ENCODE peak calls at places on chromosomes 7 and 10, in four cellular contexts. One of them, this sample, is unnamed.

GRCh38 chr7:148865283-148865682 is 18.8 kb downstream of the EZH2 start:
- DNase-seq in thyroid gland: no peak
- DNase-seq in neuronal stem cell: no peak
- DNase-seq in OCI-LY7: no peak
- DNase-seq in this sample: no peak

GRCh38 chr10:17685227-17685840 is 41.4 kb downstream of the STAM start:
- DNase-seq in thyroid gland: no peak
- DNase-seq in neuronal stem cell: no peak
- DNase-seq in OCI-LY7: no peak
- DNase-seq in this sample: no peak

GRCh38 chr7:64628721-64629120 is 37.2 kb upstream of the ZNF107 start:
- DNase-seq in thyroid gland: no peak
- DNase-seq in neuronal stem cell: no peak
- DNase-seq in OCI-LY7: no peak
- DNase-seq in this sample: no peak

GRCh38 chr7:102890292-102890970 is 22.4 kb upstream of the LRRC17 start:
- DNase-seq in thyroid gland: no peak
- DNase-seq in neuronal stem cell: no peak
- DNase-seq in OCI-LY7: no peak
- DNase-seq in this sample: no peak

GRCh38 chr7:104052979-104053378 is 63.5 kb upstream of the RELN start:
- DNase-seq in thyroid gland: no peak
- DNase-seq in neuronal stem cell: no peak
- DNase-seq in OCI-LY7: no peak
- DNase-seq in this sample: no peak

GRCh38 chr7:27965650-27966049 is 214.9 kb downstream of the JAZF1 start:
- DNase-seq in thyroid gland: no peak
- DNase-seq in neuronal stem cell: no peak
- DNase-seq in OCI-LY7: no peak
- DNase-seq in this sample: no peak

GRCh38 chr7:122067077-122067476 is 77.0 kb downstream of the AASS start:
- DNase-seq in thyroid gland: no peak
- DNase-seq in neuronal stem cell: no peak
- DNase-seq in OCI-LY7: no peak
- DNase-seq in this sample: no peak

GRCh38 chr7:3416453-3416852 is 115.4 kb downstream of the SDK1 start:
- DNase-seq in thyroid gland: no peak
- DNase-seq in neuronal stem cell: no peak
- DNase-seq in OCI-LY7: no peak
- DNase-seq in this sample: no peak

GRCh38 chr7:142440219-142441073 is 182.6 kb upstream of the PRSS58 start:
- DNase-seq in thyroid gland: no peak
- DNase-seq in neuronal stem cell: no peak
- DNase-seq in OCI-LY7: no peak
- DNase-seq in this sample: peak; percentile 20

GRCh38 chr7:105353752-105354328 is 34.9 kb downstream of the SRPK2 start:
- DNase-seq in thyroid gland: peak; percentile 37
- DNase-seq in neuronal stem cell: no peak
- DNase-seq in OCI-LY7: peak; percentile 11
- DNase-seq in this sample: no peak

GRCh38 chr10:6498771-6499170 is 81.3 kb downstream of the PRKCQ start:
- DNase-seq in thyroid gland: no peak
- DNase-seq in neuronal stem cell: no peak
- DNase-seq in OCI-LY7: peak; percentile 13
- DNase-seq in this sample: no peak

GRCh38 chr7:155567646-155568334 is 21.4 kb upstream of the CNPY1 start:
- DNase-seq in thyroid gland: no peak
- DNase-seq in neuronal stem cell: no peak
- DNase-seq in OCI-LY7: no peak
- DNase-seq in this sample: no peak

GRCh38 chr7:67210567-67210966 is 213.9 kb downstream of the TYW1 start:
- DNase-seq in thyroid gland: no peak
- DNase-seq in neuronal stem cell: no peak
- DNase-seq in OCI-LY7: no peak
- DNase-seq in this sample: no peak

GRCh38 chr7:22445140-22445722 is 54.8 kb downstream of the STEAP1B start:
- DNase-seq in thyroid gland: peak; percentile 59
- DNase-seq in neuronal stem cell: no peak
- DNase-seq in OCI-LY7: peak; percentile 93
- DNase-seq in this sample: no peak

GRCh38 chr10:36351159-36351558 is 709.1 kb upstream of the FZD8 start:
- DNase-seq in thyroid gland: no peak
- DNase-seq in neuronal stem cell: no peak
- DNase-seq in OCI-LY7: no peak
- DNase-seq in this sample: no peak
- H3K9me3 ChIP-seq in thyroid gland: no peaks in the 10 kb centered on the region
- H3K9me3 ChIP-seq in neuronal stem cell: peaks cover 2% of the 10 kb centered on the region
- H3K9me3 ChIP-seq in OCI-LY7: no peaks in the 10 kb centered on the region
- H3K9me3 ChIP-seq in this sample: no peaks in the 10 kb centered on the region

GRCh38 chr10:101485681-101486554 is 102.1 kb downstream of the POLL start:
- DNase-seq in thyroid gland: no peak
- DNase-seq in neuronal stem cell: peak; percentile 30
- DNase-seq in OCI-LY7: no peak
- DNase-seq in this sample: no peak
- H3K4me3 ChIP-seq in thyroid gland: no peak overlapping the region
- H3K4me3 ChIP-seq in neuronal stem cell: no peak overlapping the region
- H3K4me3 ChIP-seq in OCI-LY7: no peak overlapping the region
- H3K4me3 ChIP-seq in this sample: no peak overlapping the region

DNA sequence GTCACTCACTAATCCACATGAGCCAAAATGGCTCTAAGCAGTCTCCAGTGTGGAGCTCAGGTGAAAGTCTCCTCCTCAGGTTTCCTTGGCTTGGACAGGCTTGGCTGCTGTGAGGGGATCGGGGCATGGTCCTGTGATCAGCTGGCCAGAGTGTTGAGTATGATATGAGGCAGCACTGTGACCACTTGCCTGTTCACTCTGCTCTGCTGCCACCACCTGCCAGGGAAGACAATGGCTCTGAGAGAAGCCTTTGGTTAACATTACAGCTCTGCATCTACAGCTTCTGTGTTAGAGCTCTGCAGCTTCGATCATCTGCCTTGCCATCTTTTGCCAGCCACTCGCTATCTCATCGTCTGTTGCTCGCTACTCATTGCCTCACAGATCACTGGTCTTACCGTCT is 20.1 kb upstream of the PTN start:
- DNase-seq in thyroid gland: no peak
- DNase-seq in neuronal stem cell: no peak
- DNase-seq in OCI-LY7: no peak
- DNase-seq in this sample: no peak
- H3K9me3 ChIP-seq in thyroid gland: no peaks in the 10 kb centered on the region
- H3K9me3 ChIP-seq in neuronal stem cell: peaks cover 23% of the 10 kb centered on the region
- H3K9me3 ChIP-seq in OCI-LY7: peaks cover 16% of the 10 kb centered on the region
- H3K9me3 ChIP-seq in this sample: peaks cover 30% of the 10 kb centered on the region

DNA sequence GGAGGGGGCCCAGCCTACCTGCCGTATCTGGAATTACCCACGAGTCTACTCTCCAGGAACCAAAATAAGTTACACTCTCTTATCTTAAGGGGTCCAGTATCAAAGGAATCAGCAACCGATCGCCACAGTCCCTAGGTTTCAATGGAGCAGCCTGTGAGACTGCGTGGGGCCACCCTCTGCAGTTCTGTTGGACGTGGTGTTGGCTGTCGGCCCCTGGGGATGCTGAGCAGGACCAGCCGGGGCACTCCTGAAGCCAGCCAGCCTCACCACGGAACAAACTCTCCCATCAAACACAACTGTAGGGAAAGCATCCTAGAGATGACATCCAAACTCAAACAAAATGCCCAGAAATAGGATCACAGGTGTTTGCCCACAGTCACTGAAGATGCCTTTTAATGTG is 25.5 kb upstream of the ABLIM1 start:
- DNase-seq in thyroid gland: no peak
- DNase-seq in neuronal stem cell: no peak
- DNase-seq in OCI-LY7: no peak
- DNase-seq in this sample: no peak
- H3K4me3 ChIP-seq in thyroid gland: no peak overlapping the region
- H3K4me3 ChIP-seq in neuronal stem cell: no peak overlapping the region
- H3K4me3 ChIP-seq in OCI-LY7: no peak overlapping the region
- H3K4me3 ChIP-seq in this sample: no peak overlapping the region

GRCh38 chr10:133087679-133088523 is at the start of gene ADGRA1:
- DNase-seq in thyroid gland: no peak
- DNase-seq in neuronal stem cell: peak; percentile 61
- DNase-seq in OCI-LY7: no peak
- DNase-seq in this sample: no peak
- H3K9me3 ChIP-seq in thyroid gland: no peaks in the 10 kb centered on the region
- H3K9me3 ChIP-seq in neuronal stem cell: no peaks in the 10 kb centered on the region
- H3K9me3 ChIP-seq in OCI-LY7: no peaks in the 10 kb centered on the region
- H3K9me3 ChIP-seq in this sample: no peaks in the 10 kb centered on the region

GRCh38 chr7:132574281-132574680 is 2.0 kb downstream of the PLXNA4 start:
- DNase-seq in thyroid gland: no peak
- DNase-seq in neuronal stem cell: no peak
- DNase-seq in OCI-LY7: no peak
- DNase-seq in this sample: no peak

GRCh38 chr7:132576723-132577089 is 436 bp upstream of the PLXNA4 start:
- DNase-seq in thyroid gland: no peak
- DNase-seq in neuronal stem cell: no peak
- DNase-seq in OCI-LY7: no peak
- DNase-seq in this sample: no peak

GRCh38 chr7:132575987-132576722 is at the start of gene PLXNA4:
- DNase-seq in thyroid gland: no peak
- DNase-seq in neuronal stem cell: no peak
- DNase-seq in OCI-LY7: no peak
- DNase-seq in this sample: no peak

GRCh38 chr7:132577206-132578049 is 1.2 kb upstream of the PLXNA4 start:
- DNase-seq in thyroid gland: peak; percentile 74
- DNase-seq in neuronal stem cell: peak; percentile 74
- DNase-seq in OCI-LY7: no peak
- DNase-seq in this sample: peak; percentile 63

DNA sequence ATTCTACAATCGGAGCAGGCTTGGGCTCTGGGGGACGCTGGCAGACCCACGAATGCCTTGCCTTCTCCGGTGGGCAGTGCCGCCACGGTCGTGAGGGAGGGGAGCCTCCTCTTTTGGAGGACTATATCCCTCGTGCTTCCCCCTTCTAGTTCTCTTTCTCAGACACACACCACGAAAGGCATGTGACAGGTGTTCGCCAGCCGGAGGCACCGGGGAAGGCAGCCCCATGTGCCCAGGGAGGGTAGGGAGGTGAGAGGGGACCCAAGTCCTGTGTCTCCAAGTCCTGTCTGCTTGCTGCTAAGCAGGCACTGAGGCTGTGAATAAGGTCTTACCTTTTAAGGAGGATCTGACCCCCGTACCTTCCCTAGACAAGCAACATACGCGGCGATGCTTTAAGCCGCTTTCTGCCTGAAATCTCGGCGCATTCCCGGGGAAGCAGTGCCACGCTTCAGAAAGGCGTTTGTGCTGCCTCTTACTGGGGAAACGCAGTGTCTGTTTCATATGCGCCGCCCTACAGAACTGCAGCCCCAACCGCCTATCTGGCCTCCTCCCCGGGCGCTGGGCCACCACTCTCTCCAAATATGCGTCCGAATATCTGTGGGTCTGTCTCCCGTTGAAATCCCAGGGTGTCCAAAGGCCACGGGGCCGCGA is 809 bp downstream of the PLXNA4 start:
- DNase-seq in thyroid gland: peak; percentile 21
- DNase-seq in neuronal stem cell: no peak
- DNase-seq in OCI-LY7: no peak
- DNase-seq in this sample: peak; percentile 36
- H3K4me3 ChIP-seq in thyroid gland: peak overlapping the region; percentile 41
- H3K4me3 ChIP-seq in neuronal stem cell: peak overlapping the region; percentile 76
- H3K4me3 ChIP-seq in OCI-LY7: no peak overlapping the region
- H3K4me3 ChIP-seq in this sample: peak overlapping the region; percentile 45

GRCh38 chr7:34382166-34382893 is 275.7 kb upstream of the NPSR1 start:
- DNase-seq in thyroid gland: no peak
- DNase-seq in neuronal stem cell: no peak
- DNase-seq in OCI-LY7: no peak
- DNase-seq in this sample: no peak
- H3K9me3 ChIP-seq in thyroid gland: no peaks in the 10 kb centered on the region
- H3K9me3 ChIP-seq in neuronal stem cell: peaks cover 5% of the 10 kb centered on the region
- H3K9me3 ChIP-seq in OCI-LY7: no peaks in the 10 kb centered on the region
- H3K9me3 ChIP-seq in this sample: peaks cover 28% of the 10 kb centered on the region

GRCh38 chr10:28118985-28119628 is 120.2 kb upstream of the ODAD2 start:
- DNase-seq in thyroid gland: no peak
- DNase-seq in neuronal stem cell: no peak
- DNase-seq in OCI-LY7: no peak
- DNase-seq in this sample: no peak
- H3K4me3 ChIP-seq in thyroid gland: no peak overlapping the region
- H3K4me3 ChIP-seq in neuronal stem cell: no peak overlapping the region
- H3K4me3 ChIP-seq in OCI-LY7: no peak overlapping the region
- H3K4me3 ChIP-seq in this sample: no peak overlapping the region

GRCh38 chr10:83750604-83751003 is 388.7 kb upstream of the GHITM start:
- DNase-seq in thyroid gland: no peak
- DNase-seq in neuronal stem cell: no peak
- DNase-seq in OCI-LY7: no peak
- DNase-seq in this sample: no peak
- H3K9me3 ChIP-seq in thyroid gland: no peaks in the 10 kb centered on the region
- H3K9me3 ChIP-seq in neuronal stem cell: peaks cover 16% of the 10 kb centered on the region
- H3K9me3 ChIP-seq in OCI-LY7: no peaks in the 10 kb centered on the region
- H3K9me3 ChIP-seq in this sample: no peaks in the 10 kb centered on the region